ENCODE peak calls at places on chromosomes 11 and 22, in eight cellular contexts. One of them, this sample, is unnamed.

GRCh38 chr11:10693509-10694071 is at the start of gene IRAG1:
- DNase-seq in PC-3: no peak
- DNase-seq in colonic mucosa: peak
- DNase-seq in HCT116: no peak
- DNase-seq in fibroblast of lung: peak
- DNase-seq in SK-N-SH: peak
- DNase-seq in trophoblast cell: no peak
- DNase-seq in neuronal stem cell: no peak
- DNase-seq in this sample: peak

GRCh38 chr22:46373838-46374662 is 38.5 kb downstream of the TRMU start:
- DNase-seq in neuronal stem cell: no peak
- DNase-seq in trophoblast cell: no peak
- DNase-seq in SK-N-SH: no peak
- DNase-seq in HCT116: no peak
- DNase-seq in colonic mucosa: peak
- DNase-seq in PC-3: no peak
- DNase-seq in fibroblast of lung: peak
- DNase-seq in this sample: no peak

GRCh38 chr11:64245401-64245796 is 1.3 kb downstream of the PPP1R14B start:
- DNase-seq in fibroblast of lung: no peak
- DNase-seq in PC-3: peak
- DNase-seq in trophoblast cell: no peak
- DNase-seq in colonic mucosa: no peak
- DNase-seq in SK-N-SH: no peak
- DNase-seq in HCT116: no peak
- DNase-seq in neuronal stem cell: no peak
- DNase-seq in this sample: no peak

GRCh38 chr22:21823740-21824438 is 43.6 kb downstream of the MAPK1 start:
- DNase-seq in HCT116: no peak
- DNase-seq in colonic mucosa: no peak
- DNase-seq in neuronal stem cell: no peak
- DNase-seq in PC-3: no peak
- DNase-seq in trophoblast cell: no peak
- DNase-seq in fibroblast of lung: peak
- DNase-seq in SK-N-SH: no peak
- DNase-seq in this sample: no peak

GRCh38 chr22:39946571-39947407 is 13.4 kb upstream of the TMA7B start:
- DNase-seq in HCT116: no peak
- DNase-seq in neuronal stem cell: no peak
- DNase-seq in colonic mucosa: no peak
- DNase-seq in trophoblast cell: no peak
- DNase-seq in PC-3: no peak
- DNase-seq in fibroblast of lung: no peak
- DNase-seq in SK-N-SH: peak
- DNase-seq in this sample: no peak

GRCh38 chr11:61785837-61786402 is 6.5 kb downstream of the TMEM258 start:
- DNase-seq in neuronal stem cell: no peak
- DNase-seq in SK-N-SH: no peak
- DNase-seq in HCT116: no peak
- DNase-seq in trophoblast cell: no peak
- DNase-seq in colonic mucosa: no peak
- DNase-seq in PC-3: no peak
- DNase-seq in fibroblast of lung: no peak
- DNase-seq in this sample: no peak

GRCh38 chr11:32231909-32232493 is 141.1 kb downstream of the RCN1 start:
- DNase-seq in SK-N-SH: peak
- DNase-seq in fibroblast of lung: peak
- DNase-seq in neuronal stem cell: peak
- DNase-seq in trophoblast cell: peak
- DNase-seq in PC-3: peak
- DNase-seq in HCT116: peak
- DNase-seq in colonic mucosa: no peak
- DNase-seq in this sample: peak

GRCh38 chr22:45731041-45731797 is 59.6 kb downstream of the ATXN10 start:
- DNase-seq in PC-3: peak
- DNase-seq in neuronal stem cell: no peak
- DNase-seq in HCT116: no peak
- DNase-seq in trophoblast cell: peak
- DNase-seq in SK-N-SH: no peak
- DNase-seq in colonic mucosa: peak
- DNase-seq in fibroblast of lung: peak
- DNase-seq in this sample: peak

GRCh38 chr11:119827113-119827512 is 98.1 kb upstream of the NECTIN1 start:
- DNase-seq in HCT116: no peak
- DNase-seq in trophoblast cell: no peak
- DNase-seq in SK-N-SH: no peak
- DNase-seq in fibroblast of lung: no peak
- DNase-seq in PC-3: no peak
- DNase-seq in colonic mucosa: no peak
- DNase-seq in neuronal stem cell: no peak
- DNase-seq in this sample: no peak

GRCh38 chr22:29072193-29072978 is 449 bp upstream of the KREMEN1 start:
- DNase-seq in HCT116: peak
- DNase-seq in SK-N-SH: peak
- DNase-seq in trophoblast cell: peak
- DNase-seq in PC-3: peak
- DNase-seq in neuronal stem cell: peak
- DNase-seq in fibroblast of lung: peak
- DNase-seq in colonic mucosa: peak
- DNase-seq in this sample: peak

GRCh38 chr22:46897246-46897623 is 134.8 kb downstream of the TBC1D22A start:
- DNase-seq in PC-3: peak
- DNase-seq in trophoblast cell: no peak
- DNase-seq in neuronal stem cell: no peak
- DNase-seq in fibroblast of lung: no peak
- DNase-seq in colonic mucosa: no peak
- DNase-seq in HCT116: no peak
- DNase-seq in SK-N-SH: no peak
- DNase-seq in this sample: no peak

GRCh38 chr22:39518996-39519680 is 1.2 kb upstream of the ATF4 start:
- DNase-seq in trophoblast cell: peak
- DNase-seq in PC-3: peak
- DNase-seq in neuronal stem cell: no peak
- DNase-seq in fibroblast of lung: peak
- DNase-seq in HCT116: no peak
- DNase-seq in SK-N-SH: peak
- DNase-seq in colonic mucosa: peak
- DNase-seq in this sample: peak

GRCh38 chr11:19995131-19995530 is 165.1 kb downstream of the DBX1 start:
- DNase-seq in fibroblast of lung: peak
- DNase-seq in PC-3: peak
- DNase-seq in SK-N-SH: no peak
- DNase-seq in HCT116: peak
- DNase-seq in trophoblast cell: peak
- DNase-seq in neuronal stem cell: no peak
- DNase-seq in colonic mucosa: no peak
- DNase-seq in this sample: no peak
- H3K9ac ChIP-seq in fibroblast of lung: no peak
- H3K9ac ChIP-seq in PC-3: no peak
- H3K9ac ChIP-seq in SK-N-SH: no peak
- H3K9ac ChIP-seq in HCT116: no peak
- H3K9ac ChIP-seq in trophoblast cell: no peak
- H3K9ac ChIP-seq in neuronal stem cell: no peak
- H3K9ac ChIP-seq in colonic mucosa: no peak
- H3K9ac ChIP-seq in this sample: no peak

DNA sequence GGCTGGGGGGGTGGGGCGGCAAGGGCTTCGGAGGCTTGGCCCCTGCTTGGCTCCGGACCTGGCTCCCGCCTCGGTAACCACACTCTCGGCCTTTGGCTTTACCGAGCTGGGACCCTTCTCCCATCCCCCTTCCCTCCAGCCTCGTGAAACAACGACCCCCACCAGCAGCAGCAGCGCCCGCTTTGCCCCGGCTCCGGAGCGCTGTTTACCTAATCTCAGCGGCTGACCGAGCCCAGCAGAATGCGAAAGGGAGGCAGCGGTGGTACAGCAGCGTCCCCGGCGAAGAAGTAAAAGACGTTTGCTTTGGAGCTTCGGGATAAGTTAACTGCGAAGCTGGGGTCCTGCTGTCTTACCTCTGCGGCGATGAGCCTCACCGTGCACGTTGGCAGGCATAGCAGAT is 2.0 kb upstream of the LARGE1 start:
- DNase-seq in PC-3: no peak
- DNase-seq in trophoblast cell: peak
- DNase-seq in neuronal stem cell: no peak
- DNase-seq in HCT116: no peak
- DNase-seq in fibroblast of lung: peak
- DNase-seq in SK-N-SH: no peak
- DNase-seq in colonic mucosa: peak
- DNase-seq in this sample: peak
- H3K9ac ChIP-seq in PC-3: no peak
- H3K9ac ChIP-seq in trophoblast cell: no peak
- H3K9ac ChIP-seq in neuronal stem cell: peak
- H3K9ac ChIP-seq in HCT116: no peak
- H3K9ac ChIP-seq in fibroblast of lung: peak
- H3K9ac ChIP-seq in SK-N-SH: peak
- H3K9ac ChIP-seq in colonic mucosa: peak
- H3K9ac ChIP-seq in this sample: no peak

GRCh38 chr11:12042215-12042676 is 33.8 kb upstream of the DKK3 start:
- DNase-seq in neuronal stem cell: no peak
- DNase-seq in PC-3: peak
- DNase-seq in SK-N-SH: no peak
- DNase-seq in trophoblast cell: peak
- DNase-seq in fibroblast of lung: peak
- DNase-seq in HCT116: peak
- DNase-seq in colonic mucosa: no peak
- DNase-seq in this sample: no peak
- H3K9ac ChIP-seq in neuronal stem cell: no peak
- H3K9ac ChIP-seq in PC-3: peak
- H3K9ac ChIP-seq in SK-N-SH: peak
- H3K9ac ChIP-seq in trophoblast cell: no peak
- H3K9ac ChIP-seq in fibroblast of lung: no peak
- H3K9ac ChIP-seq in HCT116: no peak
- H3K9ac ChIP-seq in colonic mucosa: no peak
- H3K9ac ChIP-seq in this sample: no peak

DNA sequence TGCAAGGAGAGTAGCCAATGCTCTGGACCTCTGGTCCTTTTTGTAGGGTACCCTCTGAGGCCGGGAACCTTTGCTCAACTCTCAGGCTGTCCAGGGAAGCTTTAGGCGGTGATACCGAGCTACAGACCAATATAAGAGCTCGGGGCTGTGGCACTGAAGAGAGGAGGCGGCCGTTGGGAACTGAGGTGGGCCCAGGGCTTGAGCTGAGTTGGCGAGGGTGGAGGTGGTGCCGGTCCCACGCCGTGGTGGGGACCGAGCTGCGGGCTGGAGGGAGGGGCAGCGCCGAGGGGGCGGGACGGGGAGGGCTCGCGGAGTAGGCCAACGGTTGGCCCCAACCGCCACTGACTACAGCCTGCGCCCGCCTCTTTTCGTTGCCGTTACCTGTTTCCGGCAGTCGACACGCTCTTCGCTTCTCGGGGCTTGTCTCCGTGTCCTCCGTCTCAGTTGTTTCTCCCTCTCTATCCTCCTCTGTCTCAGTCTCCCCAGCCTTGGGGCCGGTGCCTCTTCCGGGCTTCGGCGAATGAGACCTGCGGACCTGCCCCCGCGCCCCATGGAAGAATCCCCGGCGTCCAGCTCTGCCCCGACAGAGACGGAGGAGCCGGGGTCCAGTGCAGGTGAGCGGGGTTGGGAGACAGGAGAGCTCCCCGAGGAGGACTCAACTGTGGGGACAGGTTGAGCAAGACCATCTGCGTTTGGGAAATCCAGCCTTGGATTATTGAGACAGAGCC is at the start of gene NEU3:
- DNase-seq in SK-N-SH: peak
- DNase-seq in PC-3: peak
- DNase-seq in HCT116: peak
- DNase-seq in trophoblast cell: peak
- DNase-seq in neuronal stem cell: peak
- DNase-seq in colonic mucosa: peak
- DNase-seq in fibroblast of lung: peak
- DNase-seq in this sample: peak
- H3K9ac ChIP-seq in SK-N-SH: peak
- H3K9ac ChIP-seq in PC-3: peak
- H3K9ac ChIP-seq in HCT116: peak
- H3K9ac ChIP-seq in trophoblast cell: peak
- H3K9ac ChIP-seq in neuronal stem cell: peak
- H3K9ac ChIP-seq in colonic mucosa: peak
- H3K9ac ChIP-seq in fibroblast of lung: peak
- H3K9ac ChIP-seq in this sample: peak

GRCh38 chr22:48061726-48062125 is 1299.3 kb downstream of the TBC1D22A start:
- DNase-seq in PC-3: no peak
- DNase-seq in colonic mucosa: no peak
- DNase-seq in neuronal stem cell: no peak
- DNase-seq in fibroblast of lung: no peak
- DNase-seq in SK-N-SH: no peak
- DNase-seq in HCT116: no peak
- DNase-seq in trophoblast cell: no peak
- DNase-seq in this sample: no peak
- H3K9ac ChIP-seq in PC-3: no peak
- H3K9ac ChIP-seq in colonic mucosa: no peak
- H3K9ac ChIP-seq in neuronal stem cell: no peak
- H3K9ac ChIP-seq in fibroblast of lung: no peak
- H3K9ac ChIP-seq in SK-N-SH: no peak
- H3K9ac ChIP-seq in HCT116: no peak
- H3K9ac ChIP-seq in trophoblast cell: no peak
- H3K9ac ChIP-seq in this sample: no peak

DNA sequence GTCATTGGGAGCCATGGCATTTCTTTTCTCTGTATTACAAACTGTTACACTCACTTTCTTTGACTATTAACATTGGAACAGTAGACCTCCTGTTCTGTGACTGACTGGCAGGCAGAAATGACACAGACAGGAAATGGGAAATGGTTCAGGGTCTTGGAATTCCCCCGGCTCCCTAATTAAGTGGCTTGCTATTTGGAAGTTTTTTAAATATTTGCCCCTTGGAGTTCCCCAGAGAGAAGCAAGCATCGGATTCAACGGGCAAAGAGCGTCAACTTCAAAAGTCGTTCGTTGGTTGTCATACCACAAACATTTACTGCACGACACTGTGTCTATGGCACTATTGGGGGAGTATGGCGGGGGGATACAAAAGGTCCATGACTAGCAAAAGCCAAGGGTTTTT is 1.1 kb upstream of the BIRC2 start:
- DNase-seq in colonic mucosa: no peak
- DNase-seq in fibroblast of lung: peak
- DNase-seq in trophoblast cell: peak
- DNase-seq in PC-3: peak
- DNase-seq in HCT116: peak
- DNase-seq in neuronal stem cell: peak
- DNase-seq in SK-N-SH: no peak
- DNase-seq in this sample: no peak
- H3K9ac ChIP-seq in colonic mucosa: no peak
- H3K9ac ChIP-seq in fibroblast of lung: peak
- H3K9ac ChIP-seq in trophoblast cell: no peak
- H3K9ac ChIP-seq in PC-3: peak
- H3K9ac ChIP-seq in HCT116: peak
- H3K9ac ChIP-seq in neuronal stem cell: no peak
- H3K9ac ChIP-seq in SK-N-SH: peak
- H3K9ac ChIP-seq in this sample: no peak